ENCODE peak calls at places on chromosomes 5 and 9, in four cellular contexts. T is cardiac muscle cell, U is stomach, S is AG10803. R is an unnamed sample.

GRCh38 chr9:131422241-131422792 is 28.4 kb downstream of the PRRC2B start:
- DNase-seq in S (no peak), U (no peak), T (no peak), R (no peak)

GRCh38 chr5:56616454-56617160 is 198.7 kb upstream of the MAP3K1 start:
- DNase-seq in S (no peak), U (no peak), T (no peak), R (no peak)

GRCh38 chr9:133119461-133120342 is 1.3 kb downstream of the RALGDS start:
- DNase-seq in S (no peak), U (no peak), T (peak; percentile 39), R (no peak)

GRCh38 chr5:135019314-135019713 is 14.7 kb downstream of the PITX1 start:
- DNase-seq in S (no peak), T (no peak), U (peak; percentile 20), R (no peak)

GRCh38 chr5:38715671-38716070 is 130.1 kb upstream of the OSMR start:
- DNase-seq in T (no peak), S (no peak), U (no peak), R (peak; percentile 24)

GRCh38 chr5:963673-964531 is 44.7 kb upstream of the NKD2 start:
- DNase-seq in S (peak; percentile 86), T (no peak), U (no peak), R (no peak)

GRCh38 chr5:126446498-126447224 is 23.5 kb downstream of the GRAMD2B start:
- DNase-seq in T (no peak), S (peak; percentile 93), U (no peak), R (no peak)

GRCh38 chr9:91880378-91880972 is 69.6 kb downstream of the ROR2 start:
- DNase-seq in S (no peak), U (no peak), T (no peak), R (no peak)

GRCh38 chr9:125564641-125565040 is 142.4 kb downstream of the MAPKAP1 start:
- DNase-seq in U (no peak), S (no peak), T (no peak), R (no peak)

GRCh38 chr5:126987271-126987899 is 43.0 kb downstream of the MARCHF3 start:
- DNase-seq in U (no peak), T (no peak), S (no peak), R (no peak)

GRCh38 chr5:123670981-123671557 is 159.1 kb downstream of the CSNK1G3 start:
- DNase-seq in T (peak; percentile 68), U (peak; percentile 63), S (peak; percentile 35), R (peak; percentile 60)

GRCh38 chr5:71937906-71938698 is 169.2 kb upstream of the MAP1B start:
- DNase-seq in S (no peak), T (no peak), U (no peak), R (no peak)

GRCh38 chr9:86035827-86036440 is 63.4 kb downstream of the GOLM1 start:
- DNase-seq in T (no peak), S (no peak), U (no peak), R (no peak)

GRCh38 chr9:26786571-26786970 is 106.0 kb downstream of the CAAP1 start:
- DNase-seq in S (no peak), U (no peak), T (no peak), R (no peak)

GRCh38 chr5:115351356-115352195 is 55.1 kb upstream of the CCDC112 start:
- DNase-seq in S (peak; percentile 43), U (no peak), T (no peak), R (no peak)

GRCh38 chr9:85248514-85249312 is 493.0 kb downstream of the AGTPBP1 start:
- DNase-seq in S (peak; percentile 66), T (peak; percentile 6), U (no peak), R (no peak)

GRCh38 chr5:116947691-116948528 is 373.3 kb upstream of the SEMA6A start:
- DNase-seq in S (no peak), U (peak; percentile 80), T (peak; percentile 50), R (peak; percentile 79)

GRCh38 chr9:93820667-93821306 is 134.4 kb downstream of the BARX1 start:
- DNase-seq in U (no peak), T (peak; percentile 36), S (no peak), R (no peak)

GRCh38 chr5:179803651-179804598 is 2.7 kb downstream of the MGAT4B start:
- DNase-seq in S (no peak), T (no peak), U (no peak), R (no peak)

GRCh38 chr9:105475302-105475701 is 27.5 kb downstream of the FSD1L start:
- DNase-seq in T (peak; percentile 52), U (no peak), S (peak; percentile 48), R (no peak)

GRCh38 chr9:78970375-78970774 is 601.4 kb upstream of the TLE4 start:
- DNase-seq in T (no peak), S (no peak), U (no peak), R (no peak)

GRCh38 chr5:125719681-125720676 is 703.2 kb upstream of the GRAMD2B start:
- DNase-seq in S (no peak), T (peak; percentile 36), U (peak; percentile 32), R (no peak)

GRCh38 chr9:114309096-114309495 is 13.8 kb upstream of the ORM1 start:
- DNase-seq in S (no peak), T (no peak), U (peak; percentile 7), R (no peak)

GRCh38 chr9:81719972-81720371 is 30.6 kb upstream of the TLE1 start:
- DNase-seq in U (no peak), T (no peak), S (no peak), R (no peak)

GRCh38 chr9:2620876-2621677 is 510 bp upstream of the VLDLR start:
- DNase-seq in U (peak; percentile 87), T (peak; percentile 91), S (peak; percentile 87), R (peak; percentile 75)

GRCh38 chr5:72556351-72557146 is 49.3 kb upstream of the ZNF366 start:
- DNase-seq in T (peak; percentile 65), S (peak; percentile 67), U (peak; percentile 34), R (peak; percentile 74)

GRCh38 chr5:53825926-53826325 is 265.5 kb downstream of the NDUFS4 start:
- DNase-seq in S (no peak), T (no peak), U (no peak), R (no peak)

GRCh38 chr9:131097948-131098278 is 1.6 kb downstream of the AIF1L start:
- DNase-seq in T (no peak), U (no peak), S (no peak), R (no peak)

GRCh38 chr9:81138173-81138572 is 551.2 kb downstream of the TLE1 start:
- DNase-seq in T (no peak), S (no peak), U (no peak), R (no peak)

GRCh38 chr5:35987776-35988175 is 3.4 kb downstream of the UGT3A1 start:
- DNase-seq in S (no peak), T (no peak), U (no peak), R (no peak)

GRCh38 chr5:1300581-1301083 is 5.8 kb upstream of the TERT start:
- DNase-seq in U (no peak), S (no peak), T (no peak), R (no peak)

GRCh38 chr5:149759986-149760699 is 30.0 kb downstream of the PPARGC1B start:
- DNase-seq in U (no peak), S (no peak), T (no peak), R (no peak)

GRCh38 chr5:168877132-168877895 is 298.1 kb upstream of the PANK3 start:
- DNase-seq in S (no peak), T (no peak), U (no peak), R (peak; percentile 17)

GRCh38 chr5:135133698-135134515 is 99.9 kb upstream of the PITX1 start:
- DNase-seq in U (peak; percentile 35), T (peak; percentile 22), S (no peak), R (no peak)

GRCh38 chr5:32283539-32284377 is 29.0 kb downstream of the MTMR12 start:
- DNase-seq in S (peak; percentile 24), U (no peak), T (no peak), R (no peak)

GRCh38 chr5:125175348-125176004 is 429.0 kb upstream of the ZNF608 start:
- DNase-seq in S (no peak), T (no peak), U (no peak), R (no peak)

DNA sequence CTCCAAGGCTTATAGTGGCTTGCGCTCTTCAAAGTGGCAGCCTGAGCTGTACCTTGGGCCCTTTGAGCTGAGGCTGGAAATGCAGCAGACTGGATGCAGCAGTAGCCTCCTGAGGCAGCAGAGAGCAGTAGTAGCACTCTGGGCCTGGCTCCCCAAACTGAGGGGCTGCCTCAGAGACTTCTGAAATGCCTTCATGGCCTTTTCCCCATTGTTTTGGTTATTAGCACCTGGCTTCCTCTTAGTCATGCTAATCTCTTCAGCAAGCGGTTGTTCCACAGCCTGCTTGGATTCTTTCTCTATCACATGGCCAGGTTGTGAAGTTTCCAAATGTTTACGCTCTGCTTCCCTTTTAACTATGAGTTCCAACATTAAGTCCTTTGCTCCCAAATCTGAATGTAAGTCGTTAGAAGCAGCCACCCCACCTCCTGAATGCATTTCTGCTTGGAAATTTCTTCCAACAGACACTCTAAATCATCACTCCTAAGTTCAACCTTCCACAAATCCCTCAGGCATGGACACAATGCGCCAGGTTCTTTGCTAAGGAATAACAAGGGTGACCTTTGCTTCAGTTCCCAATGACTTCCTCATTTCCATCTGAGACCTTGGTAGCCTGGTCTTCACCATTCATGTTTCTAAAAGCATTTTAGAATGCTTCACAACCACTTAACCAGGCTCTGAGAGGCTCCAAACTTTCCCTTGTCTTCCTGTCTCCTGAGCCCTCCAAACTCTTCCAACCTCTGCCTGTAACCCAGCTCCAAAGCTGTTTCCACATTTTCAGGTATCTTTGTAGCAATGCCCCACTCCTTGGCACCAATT is 145.8 kb downstream of the ZDHHC21 start:
- DNase-seq in U (no peak), S (no peak), T (no peak), R (peak; percentile 15)
- TF ChIP-seq CTCF in U (no peak), S (no peak), T (no peak), R (no peak)

GRCh38 chr9:134325813-134326753 is at the start of gene RXRA:
- DNase-seq in U (peak; percentile 90), T (peak; percentile 93), S (peak; percentile 92), R (peak; percentile 82)
- TF ChIP-seq CTCF in U (no peak), T (no peak), S (peak; percentile 21), R (no peak)

GRCh38 chr9:4327504-4328191 is 27.8 kb upstream of the GLIS3 start:
- DNase-seq in T (no peak), S (peak; percentile 70), U (no peak), R (no peak)
- TF ChIP-seq CTCF in T (no peak), S (peak; percentile 19), U (no peak), R (peak; percentile 51)

GRCh38 chr5:166671818-166672217 is 1619.6 kb upstream of the WWC1 start:
- DNase-seq in T (no peak), S (no peak), U (no peak), R (no peak)
- TF ChIP-seq CTCF in T (no peak), S (no peak), U (no peak), R (no peak)

R was measured in endothelial cell.